ENCODE peak calls at places on chromosome 20, in four cellular contexts. Q is heart right ventricle, Z is SJSA1, A is thyroid gland. R is an unnamed sample.

GRCh38 chr20:32019156-32019510 is 8.9 kb downstream of the CCM2L start:
- DNase-seq in Q (no peak), Z (no peak), A (no peak), R (peak; percentile 38)

GRCh38 chr20:50844430-50845100 is 49.7 kb downstream of the BCAS4 start:
- DNase-seq in Q (no peak), Z (peak; percentile 14), A (peak; percentile 21), R (no peak)

GRCh38 chr20:52494244-52494643 is 302.7 kb upstream of the ZFP64 start:
- DNase-seq in Q (no peak), Z (peak; percentile 74), A (no peak), R (no peak)

GRCh38 chr20:58075980-58076749 is 152.3 kb downstream of the ANKRD60 start:
- DNase-seq in Q (no peak), Z (no peak), A (no peak), R (no peak)

GRCh38 chr20:53872561-53873248 is 197.7 kb downstream of the BCAS1 start:
- DNase-seq in Q (no peak), Z (peak; percentile 59), A (peak; percentile 71), R (peak; percentile 16)

GRCh38 chr20:24060851-24061590 is 72.4 kb upstream of the GGTLC1 start:
- DNase-seq in Q (no peak), Z (no peak), A (peak; percentile 85), R (no peak)

GRCh38 chr20:47667086-47667485 is 118.2 kb downstream of the SULF2 start:
- DNase-seq in Q (no peak), Z (no peak), A (no peak), R (no peak)

GRCh38 chr20:45370571-45371204 is 7.4 kb downstream of the TP53TG5 start:
- DNase-seq in Q (no peak), Z (no peak), A (no peak), R (no peak)

GRCh38 chr20:34016736-34017135 is 23.0 kb downstream of the RALY start:
- DNase-seq in Q (no peak), Z (no peak), A (no peak), R (peak; percentile 26)

GRCh38 chr20:34997171-34997570 is 41.5 kb downstream of the MYH7B start:
- DNase-seq in Q (no peak), Z (no peak), A (no peak), R (no peak)

GRCh38 chr20:17619351-17620093 is 49.6 kb downstream of the DSTN start:
- DNase-seq in Q (no peak), Z (no peak), A (peak; percentile 1), R (peak; percentile 19)

GRCh38 chr20:9668356-9668755 is 154.0 kb downstream of the LAMP5 start:
- DNase-seq in Q (no peak), Z (no peak), A (no peak), R (no peak)

GRCh38 chr20:53735536-53736050 is 142.0 kb upstream of the ZNF217 start:
- DNase-seq in Q (no peak), Z (peak; percentile 54), A (no peak), R (peak; percentile 18)

GRCh38 chr20:48631114-48632016 is 196.4 kb downstream of the PREX1 start:
- DNase-seq in Q (no peak), Z (no peak), A (no peak), R (no peak)

GRCh38 chr20:25058051-25058796 is at the start of gene ACSS1:
- DNase-seq in Q (peak; percentile 68), Z (peak; percentile 54), A (peak; percentile 83), R (peak; percentile 66)